ENCODE peak calls at places on chromosomes 12 and 14, in eight cellular contexts. W is thoracic aorta; B is GM04504; L is mucosa of gallbladder; E is head of caudate nucleus; A is GM12891; T is trophoblast cell; D is activated T-helper 1 cell treated with anti-CD3 and anti-CD28 coated beads, Interleukin-12 subunit alpha, Interleukin-12 subunit beta, Interleukin-2, Interleukin-4 antibody, amounts not matched to agents 30 ng/mL and 10 ng/mL and 1 ng/mL, durations not matched to agents 14 hours and 24 hours and 36 hours. H is an unnamed sample.

GRCh38 chr14:23069413-23069806 is 12.1 kb upstream of the CDH24 start:
- DNase-seq in T (no peak), D (no peak), A (no peak), B (no peak), L (no peak), E (no peak), W (no peak), H (no peak)

GRCh38 chr14:102944448-102945330 is 22.2 kb downstream of the AMN start:
- DNase-seq in B (no peak), A (no peak), L (no peak), E (no peak), D (no peak), T (no peak), W (no peak), H (no peak)

GRCh38 chr12:4153343-4153892 is 120.1 kb upstream of the CCND2 start:
- DNase-seq in B (no peak), E (no peak), W (no peak), D (peak; percentile 78), A (peak; percentile 35), T (no peak), L (no peak), H (no peak)

GRCh38 chr14:63499701-63500250 is 43.4 kb downstream of the PPP2R5E start:
- DNase-seq in D (no peak), B (peak; percentile 59), A (no peak), T (peak; percentile 69), W (no peak), E (no peak), L (no peak), H (no peak)

GRCh38 chr12:5078423-5078822 is 34.7 kb downstream of the KCNA5 start:
- DNase-seq in L (no peak), W (peak; percentile 72), B (no peak), T (peak; percentile 54), D (no peak), A (no peak), E (no peak), H (no peak)

GRCh38 chr14:37241206-37241605 is 43.5 kb downstream of the MIPOL1 start:
- DNase-seq in D (no peak), B (no peak), A (no peak), T (no peak), L (no peak), E (no peak), W (no peak), H (no peak)

GRCh38 chr14:29240046-29240445 is 473.5 kb downstream of the FOXG1 start:
- DNase-seq in L (no peak), A (no peak), T (no peak), E (no peak), D (no peak), B (peak; percentile 71), W (no peak), H (no peak)

GRCh38 chr14:50657753-50658152 is 10.4 kb downstream of the SAV1 start:
- DNase-seq in L (no peak), W (no peak), B (no peak), A (no peak), T (no peak), D (no peak), E (no peak), H (no peak)

GRCh38 chr12:102326987-102327386 is 129.4 kb upstream of the PMCH start:
- DNase-seq in T (no peak), W (no peak), L (no peak), D (no peak), E (no peak), B (no peak), A (no peak), H (no peak)

GRCh38 chr14:22567437-22567836 is 21.6 kb downstream of the DAD1 start:
- DNase-seq in T (no peak), L (no peak), W (no peak), A (no peak), D (no peak), B (no peak), E (no peak), H (no peak)

GRCh38 chr14:89924224-89924623 is 30.3 kb downstream of the EFCAB11 start:
- DNase-seq in A (no peak), T (no peak), D (no peak), B (no peak), L (no peak), E (no peak), W (no peak), H (no peak)

GRCh38 chr14:96824283-96824682 is 27.1 kb downstream of the VRK1 start:
- DNase-seq in T (peak; percentile 29), W (no peak), E (no peak), L (no peak), B (peak; percentile 46), D (no peak), A (no peak), H (no peak)

GRCh38 chr14:104442611-104443390 is 136.8 kb upstream of the C14orf180 start:
- DNase-seq in W (no peak), B (no peak), L (peak; percentile 6), A (no peak), E (no peak), T (no peak), D (no peak), H (no peak)

GRCh38 chr12:123050331-123050809 is 69.9 kb downstream of the ARL6IP4 start:
- DNase-seq in E (no peak), T (no peak), L (no peak), A (no peak), B (peak; percentile 48), W (no peak), D (no peak), H (no peak)

GRCh38 chr12:109157986-109158385 is 41.6 kb downstream of the ACACB start:
- DNase-seq in A (no peak), T (no peak), B (no peak), E (no peak), D (no peak), L (peak; percentile 19), W (no peak), H (no peak)

GRCh38 chr14:80850197-80850814 is 91.2 kb downstream of the CEP128 start:
- DNase-seq in E (no peak), W (no peak), A (no peak), L (no peak), D (no peak), T (peak; percentile 76), B (peak; percentile 19), H (no peak)

GRCh38 chr14:68391292-68392014 is 401.4 kb downstream of the ZFP36L1 start:
- DNase-seq in A (no peak), B (no peak), L (no peak), D (no peak), W (no peak), E (no peak), T (peak; percentile 56), H (no peak)

GRCh38 chr14:31300296-31300695 is 92.7 kb upstream of the HECTD1 start:
- DNase-seq in E (no peak), T (peak; percentile 27), W (no peak), B (no peak), D (no peak), L (no peak), A (no peak), H (no peak)

GRCh38 chr12:131057211-131057721 is 103.6 kb downstream of the ADGRD1 start:
- DNase-seq in T (no peak), E (no peak), L (no peak), W (no peak), D (no peak), A (no peak), B (no peak), H (no peak)

GRCh38 chr12:49869816-49870500 is 27.1 kb upstream of the BCDIN3D start:
- DNase-seq in E (no peak), B (no peak), T (peak; percentile 26), A (no peak), W (no peak), D (no peak), L (no peak), H (no peak)

GRCh38 chr14:34036319-34036761 is 85.5 kb upstream of the EGLN3 start:
- DNase-seq in A (no peak), L (no peak), T (no peak), B (no peak), D (no peak), W (no peak), E (no peak), H (no peak)

GRCh38 chr12:123055281-123055766 is 74.8 kb downstream of the ARL6IP4 start:
- DNase-seq in A (no peak), E (no peak), D (no peak), T (no peak), B (no peak), L (no peak), W (no peak), H (no peak)

GRCh38 chr12:65209655-65210043 is 40.3 kb downstream of the LEMD3 start:
- DNase-seq in D (no peak), L (no peak), T (no peak), W (no peak), E (no peak), B (no peak), A (no peak), H (no peak)

GRCh38 chr14:54722791-54723432 is 156.0 kb downstream of the SAMD4A start:
- DNase-seq in W (no peak), D (no peak), L (no peak), A (peak; percentile 16), B (no peak), T (no peak), E (no peak), H (no peak)

GRCh38 chr14:57071639-57072038 is 197.1 kb downstream of the EXOC5 start:
- DNase-seq in E (no peak), L (no peak), W (no peak), T (no peak), B (no peak), A (no peak), D (no peak), H (no peak)

GRCh38 chr14:98167253-98167652 is 1104.7 kb downstream of the BCL11B start:
- DNase-seq in D (no peak), E (no peak), W (no peak), L (no peak), B (no peak), A (no peak), T (no peak), H (no peak)

GRCh38 chr12:104974626-104975290 is 11.4 kb upstream of the NOPCHAP1 start:
- DNase-seq in A (peak; percentile 32), W (no peak), T (peak; percentile 95), B (no peak), L (peak; percentile 61), E (no peak), D (no peak), H (no peak)

GRCh38 chr12:123431951-123432886 is 4.3 kb downstream of the RILPL2 start:
- DNase-seq in A (no peak), D (no peak), T (peak; percentile 42), L (no peak), W (no peak), B (no peak), E (no peak), H (no peak)

GRCh38 chr12:105278043-105278697 is 42.2 kb upstream of the APPL2 start:
- DNase-seq in W (no peak), A (no peak), T (peak; percentile 30), L (peak; percentile 42), D (no peak), E (no peak), B (no peak), H (no peak)

GRCh38 chr14:34322940-34323418 is 139.1 kb downstream of the SPTSSA start:
- DNase-seq in L (peak; percentile 35), B (peak; percentile 18), E (peak; percentile 73), A (peak; percentile 64), D (peak; percentile 41), T (peak; percentile 84), W (no peak), H (no peak)

GRCh38 chr12:15590180-15590826 is 198.9 kb downstream of the EPS8 start:
- DNase-seq in D (peak; percentile 42), A (peak; percentile 23), T (peak; percentile 81), E (peak; percentile 57), L (peak; percentile 61), B (peak; percentile 42), W (no peak), H (no peak)

GRCh38 chr14:106790189-106791036 is 1264.0 kb downstream of the TMEM121 start:
- DNase-seq in E (peak; percentile 48), L (peak; percentile 64), T (peak; percentile 49), B (no peak), A (peak; percentile 41), W (no peak), D (peak; percentile 63), H (peak; percentile 3)

GRCh38 chr12:30696103-30696408 is 387 bp upstream of the IPO8 start:
- DNase-seq in B (no peak), T (no peak), D (no peak), A (no peak), L (no peak), E (no peak), W (no peak), H (no peak)

H was measured in GOT3.